ENCODE peak calls at places on chromosomes 5 and 9, in five cellular contexts. Z is PC-3, U is GM23248, I is GM23338, T is hepatocyte. N is an unnamed sample.

GRCh38 chr9:123311250-123311753 is 42.9 kb upstream of the STRBP start:
- DNase-seq in Z (no peak), U (no peak), I (no peak), T (no peak), N (no peak)

GRCh38 chr5:125408582-125409069 is 662.2 kb upstream of the ZNF608 start:
- DNase-seq in Z (peak; percentile 88), U (peak; percentile 92), I (no peak), T (peak; percentile 18), N (no peak)

GRCh38 chr9:5510991-5511390 is 660 bp downstream of the PDCD1LG2 start:
- DNase-seq in Z (no peak), U (peak; percentile 56), I (no peak), T (no peak), N (no peak)

GRCh38 chr9:75889577-75889976 is 896 bp upstream of the PCSK5 start:
- DNase-seq in Z (no peak), U (no peak), I (peak; percentile 14), T (no peak), N (no peak)

GRCh38 chr5:67194169-67194568 is 2.4 kb downstream of the CD180 start:
- DNase-seq in Z (no peak), U (no peak), I (no peak), T (no peak), N (no peak)

GRCh38 chr9:93648181-93648580 is 71.8 kb downstream of the PHF2 start:
- DNase-seq in Z (no peak), U (no peak), I (no peak), T (no peak), N (no peak)

GRCh38 chr5:44885903-44886302 is 77.2 kb downstream of the MRPS30 start:
- DNase-seq in Z (peak; percentile 73), U (peak; percentile 1), I (no peak), T (no peak), N (no peak)

GRCh38 chr9:121886759-121887485 is 206.2 kb downstream of the TTLL11 start:
- DNase-seq in Z (no peak), U (no peak), I (no peak), T (no peak), N (no peak)

GRCh38 chr9:4933177-4933576 is 51.9 kb upstream of the JAK2 start:
- DNase-seq in Z (peak; percentile 96), U (peak; percentile 49), I (no peak), T (no peak), N (no peak)

GRCh38 chr5:175464414-175465233 is 13.7 kb upstream of the SFXN1 start:
- DNase-seq in Z (peak; percentile 71), U (peak; percentile 59), I (peak; percentile 85), T (peak; percentile 73), N (peak; percentile 63)

GRCh38 chr5:139985733-139986132 is 57.4 kb downstream of the NRG2 start:
- DNase-seq in Z (peak; percentile 94), U (peak; percentile 95), I (no peak), T (peak; percentile 24), N (no peak)

GRCh38 chr9:68967800-68968199 is 46.1 kb downstream of the PRKACG start:
- DNase-seq in Z (no peak), U (no peak), I (no peak), T (no peak), N (no peak)
- H3K9me2 ChIP-seq in Z (no peaks in the 10 kb centered on the region), U (no peaks in the 10 kb centered on the region), I (no peaks in the 10 kb centered on the region), T (no peaks in the 10 kb centered on the region), N (no peaks in the 10 kb centered on the region)

DNA sequence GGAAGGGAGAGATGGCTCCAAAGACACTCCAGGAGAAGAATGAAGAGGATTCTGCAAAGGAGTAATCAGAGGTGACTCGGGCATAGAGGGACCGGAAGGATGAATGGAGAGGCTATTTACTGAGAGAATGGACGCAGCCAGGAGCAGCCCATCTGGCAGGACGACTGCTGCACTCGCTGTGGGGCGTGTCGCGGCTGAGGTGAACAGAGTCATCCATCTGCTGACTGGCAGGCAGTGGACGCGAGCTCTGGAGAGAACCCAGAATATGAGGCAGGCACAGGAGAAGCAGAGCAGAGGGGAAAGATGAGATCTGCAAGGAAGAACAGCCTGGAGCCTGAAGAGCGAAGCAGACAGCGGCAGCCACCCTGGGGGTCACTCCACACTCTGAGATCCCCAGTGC is 16.4 kb downstream of the FGF1 start:
- DNase-seq in Z (no peak), U (peak; percentile 59), I (no peak), T (no peak), N (no peak)
- H3K4me1 ChIP-seq in Z (peaks cover 17% of the 10 kb centered on the region), U (peaks cover 31% of the 10 kb centered on the region), I (peaks cover 17% of the 10 kb centered on the region), T (no peaks in the 10 kb centered on the region), N (no peaks in the 10 kb centered on the region)

DNA sequence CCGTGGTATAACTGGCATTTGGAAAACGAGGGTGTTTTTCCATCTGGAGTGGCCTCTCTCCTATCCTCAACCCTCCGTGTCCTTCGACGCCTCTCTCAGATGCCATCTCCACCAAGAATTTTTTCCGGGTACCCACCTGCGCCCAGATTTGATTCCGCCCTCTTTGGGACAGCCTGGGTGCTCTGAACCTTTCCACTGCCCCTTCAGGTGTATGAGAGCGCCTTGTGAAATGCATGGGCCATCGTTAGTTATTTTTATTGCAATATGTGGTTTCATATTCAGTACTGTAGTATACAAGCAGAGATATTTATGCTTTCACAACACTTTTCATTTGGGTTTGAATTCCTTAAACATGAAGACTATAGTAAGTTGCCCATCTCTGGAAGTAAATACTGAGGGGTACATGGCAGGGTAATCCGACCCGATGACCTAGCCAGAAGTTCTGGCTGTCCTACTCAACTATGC is 78.2 kb upstream of the IFNE start:
- DNase-seq in Z (no peak), U (no peak), I (peak; percentile 30), T (no peak), N (no peak)
- H3K79me2 ChIP-seq in Z (peaks cover 97% of the 10 kb centered on the region), U (peaks cover 69% of the 10 kb centered on the region), I (peaks cover 29% of the 10 kb centered on the region), T (peaks cover 25% of the 10 kb centered on the region), N (no peaks in the 10 kb centered on the region)

GRCh38 chr5:154131817-154132216 is 58.7 kb upstream of the GALNT10 start:
- DNase-seq in Z (no peak), U (no peak), I (no peak), T (no peak), N (no peak)
- H3K9me2 ChIP-seq in Z (no peaks in the 10 kb centered on the region), U (no peaks in the 10 kb centered on the region), I (no peaks in the 10 kb centered on the region), T (no peaks in the 10 kb centered on the region), N (no peaks in the 10 kb centered on the region)

GRCh38 chr9:107863406-107863805 is 373.8 kb upstream of the KLF4 start:
- DNase-seq in Z (no peak), U (no peak), I (no peak), T (no peak), N (no peak)
- H3K4me1 ChIP-seq in Z (no peaks in the 10 kb centered on the region), U (no peaks in the 10 kb centered on the region), I (no peaks in the 10 kb centered on the region), T (no peaks in the 10 kb centered on the region), N (peaks cover 15% of the 10 kb centered on the region)

GRCh38 chr5:65971643-65972042 is 45.3 kb downstream of the ERBIN start:
- DNase-seq in Z (no peak), U (no peak), I (no peak), T (no peak), N (no peak)
- H3K79me2 ChIP-seq in Z (peaks cover 91% of the 10 kb centered on the region), U (peaks cover 100% of the 10 kb centered on the region), I (peaks cover 98% of the 10 kb centered on the region), T (peaks cover 98% of the 10 kb centered on the region), N (peaks cover 97% of the 10 kb centered on the region)

DNA sequence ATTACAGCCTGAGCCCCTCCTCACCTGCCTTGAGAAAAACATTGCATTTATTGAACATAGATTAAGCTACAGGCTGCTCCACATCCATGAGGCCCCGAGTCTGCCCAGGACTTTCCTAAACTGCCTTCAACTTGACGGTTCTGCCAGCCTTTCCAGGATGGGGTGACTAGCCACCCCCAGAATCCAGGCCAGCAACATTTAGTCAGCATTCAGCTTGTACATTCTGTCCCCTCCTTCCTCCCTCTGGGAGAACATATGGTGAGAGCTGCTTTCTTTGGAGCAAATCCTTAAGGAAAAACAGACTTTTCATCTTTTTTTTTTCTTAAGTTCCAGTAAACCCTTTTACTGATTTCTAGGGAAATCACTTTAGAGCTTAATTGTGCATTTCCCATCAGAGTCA is 145.8 kb downstream of the HSD17B3 start:
- DNase-seq in Z (no peak), U (no peak), I (no peak), T (no peak), N (no peak)
- H3K9me2 ChIP-seq in Z (no peaks in the 10 kb centered on the region), U (no peaks in the 10 kb centered on the region), I (peaks cover 9% of the 10 kb centered on the region), T (no peaks in the 10 kb centered on the region), N (no peaks in the 10 kb centered on the region)

GRCh38 chr5:172427202-172427601 is 27.1 kb downstream of the SH3PXD2B start:
- DNase-seq in Z (no peak), U (peak; percentile 48), I (no peak), T (no peak), N (no peak)
- H3K4me1 ChIP-seq in Z (no peaks in the 10 kb centered on the region), U (peaks cover 38% of the 10 kb centered on the region), I (no peaks in the 10 kb centered on the region), T (peaks cover 25% of the 10 kb centered on the region), N (no peaks in the 10 kb centered on the region)

GRCh38 chr5:171968512-171968911 is 37.9 kb downstream of the FBXW11 start:
- DNase-seq in Z (no peak), U (no peak), I (no peak), T (no peak), N (peak; percentile 65)

GRCh38 chr5:171966964-171967363 is 39.5 kb downstream of the FBXW11 start:
- DNase-seq in Z (no peak), U (no peak), I (no peak), T (no peak), N (no peak)

GRCh38 chr5:171965740-171966139 is 40.7 kb downstream of the FBXW11 start:
- DNase-seq in Z (no peak), U (no peak), I (no peak), T (no peak), N (peak; percentile 10)

GRCh38 chr5:171963416-171963815 is 43.0 kb downstream of the FBXW11 start:
- DNase-seq in Z (no peak), U (no peak), I (no peak), T (no peak), N (no peak)

GRCh38 chr5:171966270-171966669 is 40.2 kb downstream of the FBXW11 start:
- DNase-seq in Z (no peak), U (no peak), I (no peak), T (no peak), N (peak; percentile 29)
- H3K79me2 ChIP-seq in Z (peaks cover 96% of the 10 kb centered on the region), U (peaks cover 100% of the 10 kb centered on the region), I (peaks cover 100% of the 10 kb centered on the region), T (peaks cover 97% of the 10 kb centered on the region), N (peaks cover 69% of the 10 kb centered on the region)

GRCh38 chr5:123579410-123579809 is 67.4 kb downstream of the CSNK1G3 start:
- DNase-seq in Z (no peak), U (no peak), I (no peak), T (no peak), N (no peak)
- H3K9me2 ChIP-seq in Z (no peaks in the 10 kb centered on the region), U (no peaks in the 10 kb centered on the region), I (no peaks in the 10 kb centered on the region), T (no peaks in the 10 kb centered on the region), N (no peaks in the 10 kb centered on the region)